ENCODE peak calls at places on chromosomes 13 and 19, in nine cellular contexts. J, O, B, M, F, I, L, X and D are unnamed samples.

GRCh38 chr19:21947775-21948174 is 63.0 kb downstream of the ZNF208 start:
- DNase-seq in J (no peak), O (no peak), B (no peak), M (no peak), F (no peak), I (no peak), L (no peak), X (peak; percentile 11), D (no peak)

GRCh38 chr13:27826379-27827353 is 34.4 kb downstream of the GSX1 start:
- DNase-seq in J (peak; percentile 40), O (peak; percentile 53), B (peak; percentile 48), M (peak; percentile 93), F (peak; percentile 10), I (peak; percentile 92), L (peak; percentile 49), X (peak; percentile 92), D (peak; percentile 89)

GRCh38 chr13:29844441-29844840 is 6.0 kb downstream of the UBL3 start:
- DNase-seq in J (no peak), O (no peak), B (no peak), M (no peak), F (no peak), I (no peak), L (no peak), X (peak; percentile 22), D (no peak)

GRCh38 chr13:30158774-30159445 is 148.4 kb downstream of the KATNAL1 start:
- DNase-seq in J (no peak), O (no peak), B (no peak), M (no peak), F (peak; percentile 45), I (no peak), L (no peak), X (peak; percentile 76), D (no peak)

GRCh38 chr19:41218615-41219507 is at the start of gene AXL:
- DNase-seq in J (no peak), O (no peak), B (no peak), M (peak; percentile 89), F (peak; percentile 63), I (peak; percentile 94), L (no peak), X (peak; percentile 70), D (peak; percentile 92)

GRCh38 chr13:112842343-112842856 is 126.6 kb upstream of the MCF2L start:
- DNase-seq in J (no peak), O (no peak), B (no peak), M (no peak), F (no peak), I (peak; percentile 71), L (no peak), X (peak; percentile 29), D (no peak)

GRCh38 chr19:16846901-16847300 is 17.7 kb downstream of the SIN3B start:
- DNase-seq in J (no peak), O (no peak), B (no peak), M (no peak), F (no peak), I (no peak), L (no peak), X (no peak), D (no peak)

GRCh38 chr19:52689804-52690394 is 44.9 kb downstream of the ZNF611 start:
- DNase-seq in J (peak; percentile 3), O (no peak), B (no peak), M (peak; percentile 67), F (no peak), I (peak; percentile 44), L (no peak), X (no peak), D (peak; percentile 84)

GRCh38 chr19:13225085-13225484 is 74.9 kb downstream of the IER2 start:
- DNase-seq in J (no peak), O (no peak), B (no peak), M (no peak), F (no peak), I (no peak), L (no peak), X (no peak), D (no peak)

GRCh38 chr13:38804536-38804935 is 117.7 kb downstream of the FREM2 start:
- DNase-seq in J (no peak), O (no peak), B (no peak), M (no peak), F (no peak), I (no peak), L (no peak), X (peak; percentile 0), D (no peak)

GRCh38 chr13:113446488-113446854 is 6.8 kb downstream of the ADPRHL1 start:
- DNase-seq in J (no peak), O (no peak), B (no peak), M (no peak), F (no peak), I (no peak), L (no peak), X (no peak), D (no peak)

GRCh38 chr13:43145556-43145955 is 122.2 kb downstream of the DNAJC15 start:
- DNase-seq in J (no peak), O (no peak), B (no peak), M (no peak), F (no peak), I (no peak), L (no peak), X (no peak), D (no peak)

GRCh38 chr19:36775768-36776167 is 3.2 kb upstream of the ZNF850 start:
- DNase-seq in J (no peak), O (no peak), B (no peak), M (no peak), F (no peak), I (no peak), L (no peak), X (peak; percentile 19), D (no peak)

GRCh38 chr19:31220540-31220939 is 128.7 kb downstream of the TSHZ3 start:
- DNase-seq in J (peak; percentile 5), O (no peak), B (no peak), M (no peak), F (no peak), I (peak; percentile 9), L (no peak), X (peak; percentile 43), D (no peak)

GRCh38 chr13:113620036-113620435 is 35.5 kb downstream of the TFDP1 start:
- DNase-seq in J (no peak), O (no peak), B (no peak), M (no peak), F (no peak), I (no peak), L (no peak), X (no peak), D (no peak)

GRCh38 chr19:35816846-35817245 is 4.2 kb upstream of the PRODH2 start:
- DNase-seq in J (no peak), O (no peak), B (no peak), M (no peak), F (no peak), I (no peak), L (no peak), X (no peak), D (no peak)

GRCh38 chr13:52842440-52842839 is 6.0 kb downstream of the PCDH8 start:
- DNase-seq in J (no peak), O (no peak), B (no peak), M (no peak), F (no peak), I (no peak), L (no peak), X (no peak), D (no peak)

GRCh38 chr19:511101-511841 is 4.0 kb downstream of the TPGS1 start:
- DNase-seq in J (peak; percentile 81), O (no peak), B (no peak), M (no peak), F (no peak), I (peak; percentile 75), L (peak; percentile 98), X (peak; percentile 42), D (no peak)

GRCh38 chr13:108549989-108550388 is 79.4 kb upstream of the MYO16 start:
- DNase-seq in J (no peak), O (no peak), B (no peak), M (no peak), F (no peak), I (no peak), L (no peak), X (no peak), D (no peak)

GRCh38 chr19:35518313-35518712 is 4.9 kb upstream of the DMKN start:
- DNase-seq in J (no peak), O (peak; percentile 57), B (no peak), M (no peak), F (peak; percentile 90), I (no peak), L (no peak), X (peak; percentile 96), D (no peak)

GRCh38 chr19:46426506-46427162 is 2.1 kb downstream of the PNMA8C start:
- DNase-seq in J (no peak), O (no peak), B (no peak), M (peak; percentile 93), F (no peak), I (peak; percentile 97), L (peak; percentile 89), X (peak; percentile 84), D (no peak)

GRCh38 chr13:30257433-30258099 is 49.8 kb downstream of the KATNAL1 start:
- DNase-seq in J (no peak), O (no peak), B (no peak), M (peak; percentile 64), F (no peak), I (peak; percentile 82), L (no peak), X (no peak), D (no peak)

GRCh38 chr13:56670563-56670962 is 470.2 kb upstream of the PRR20A start:
- DNase-seq in J (no peak), O (no peak), B (no peak), M (no peak), F (no peak), I (peak; percentile 3), L (no peak), X (no peak), D (no peak)

GRCh38 chr13:44393391-44393790 is 19.8 kb downstream of the SERP2 start:
- DNase-seq in J (no peak), O (no peak), B (no peak), M (peak; percentile 41), F (no peak), I (no peak), L (no peak), X (no peak), D (peak; percentile 52)

GRCh38 chr19:19540707-19541515 is 2.8 kb downstream of the CILP2 start:
- DNase-seq in J (peak; percentile 55), O (peak; percentile 91), B (no peak), M (peak; percentile 82), F (no peak), I (peak; percentile 76), L (no peak), X (peak; percentile 37), D (no peak)

GRCh38 chr19:17807731-17808316 is 12.9 kb downstream of the B3GNT3 start:
- DNase-seq in J (no peak), O (no peak), B (no peak), M (no peak), F (no peak), I (no peak), L (no peak), X (no peak), D (no peak)

GRCh38 chr19:16371540-16371986 is 46.9 kb downstream of the KLF2 start:
- DNase-seq in J (peak; percentile 90), O (no peak), B (no peak), M (no peak), F (no peak), I (no peak), L (no peak), X (no peak), D (no peak)

GRCh38 chr13:63117710-63118109 is 1702.1 kb upstream of the PCDH20 start:
- DNase-seq in J (no peak), O (no peak), B (no peak), M (no peak), F (no peak), I (no peak), L (no peak), X (no peak), D (no peak)

GRCh38 chr19:52028780-52029123 is 573 bp upstream of the ZNF614 start:
- DNase-seq in J (no peak), O (no peak), B (no peak), M (no peak), F (no peak), I (no peak), L (no peak), X (no peak), D (no peak)

GRCh38 chr13:81610613-81611012 is 1269.7 kb upstream of the SPRY2 start:
- DNase-seq in J (no peak), O (no peak), B (no peak), M (no peak), F (no peak), I (no peak), L (no peak), X (no peak), D (no peak)

GRCh38 chr19:46340051-46340659 is 6.7 kb upstream of the PPP5C start:
- DNase-seq in J (no peak), O (no peak), B (no peak), M (no peak), F (no peak), I (no peak), L (no peak), X (no peak), D (no peak)